ENCODE peak calls at places on chromosome 17, in five cellular contexts. V is aorta, P is substantia nigra, I is A549, S is esophagus squamous epithelium. R is an unnamed sample.

GRCh38 chr17:7803981-7804380 is 30.0 kb upstream of the KDM6B start:
- DNase-seq in V (no peak), P (no peak), I (no peak), S (no peak), R (peak; percentile 20)

GRCh38 chr17:38415250-38416194 is 12.7 kb upstream of the ARHGAP23 start:
- DNase-seq in V (no peak), P (no peak), I (peak; percentile 64), S (no peak), R (peak; percentile 89)

GRCh38 chr17:752002-752619 is at the start of gene GEMIN4:
- DNase-seq in V (peak; percentile 94), P (peak; percentile 82), I (peak; percentile 95), S (peak; percentile 49), R (peak; percentile 94)

GRCh38 chr17:49830605-49831004 is 17.3 kb downstream of the TAC4 start:
- DNase-seq in V (no peak), P (no peak), I (no peak), S (no peak), R (no peak)

GRCh38 chr17:71251276-71251675 is 869.5 kb upstream of the SOX9 start:
- DNase-seq in V (no peak), P (no peak), I (no peak), S (no peak), R (no peak)

GRCh38 chr17:74220966-74221814 is 7.8 kb downstream of the TTYH2 start:
- DNase-seq in V (no peak), P (no peak), I (no peak), S (no peak), R (no peak)

GRCh38 chr17:63934391-63935112 is 2.4 kb upstream of the CD79B start:
- DNase-seq in V (no peak), P (no peak), I (no peak), S (no peak), R (no peak)

GRCh38 chr17:3647769-3648540 is 11.4 kb downstream of the CTNS start:
- DNase-seq in V (no peak), P (peak; percentile 23), I (peak; percentile 80), S (no peak), R (peak; percentile 71)

GRCh38 chr17:869567-870530 is 87.7 kb downstream of the MRM3 start:
- DNase-seq in V (peak; percentile 60), P (no peak), I (peak; percentile 56), S (no peak), R (peak; percentile 77)

GRCh38 chr17:68204736-68205135 is 43.1 kb upstream of the AMZ2 start:
- DNase-seq in V (no peak), P (no peak), I (no peak), S (no peak), R (no peak)

GRCh38 chr17:2419526-2419925 is 18.7 kb upstream of the MNT start:
- DNase-seq in V (no peak), P (no peak), I (no peak), S (no peak), R (no peak)

GRCh38 chr17:41544497-41544896 is 16.4 kb upstream of the KRT19 start:
- DNase-seq in V (no peak), P (no peak), I (peak; percentile 74), S (no peak), R (no peak)

GRCh38 chr17:73342549-73343167 is 30.9 kb upstream of the CDC42EP4 start:
- DNase-seq in V (no peak), P (no peak), I (peak; percentile 65), S (no peak), R (no peak)

GRCh38 chr17:7213895-7214299 is 5.7 kb downstream of the DLG4 start:
- DNase-seq in V (peak; percentile 83), P (no peak), I (peak; percentile 96), S (no peak), R (peak; percentile 100)

GRCh38 chr17:4648741-4649140 is 7.3 kb upstream of the ALOX15 start:
- DNase-seq in V (no peak), P (no peak), I (no peak), S (no peak), R (no peak)

GRCh38 chr17:77602883-77603640 is 355.4 kb upstream of the TNRC6C start:
- DNase-seq in V (peak; percentile 45), P (no peak), I (no peak), S (no peak), R (no peak)

GRCh38 chr17:57675427-57675826 is 69.7 kb downstream of the CCDC182 start:
- DNase-seq in V (no peak), P (no peak), I (no peak), S (no peak), R (no peak)

GRCh38 chr17:53924530-53925455 is 102.1 kb downstream of the KIF2B start:
- DNase-seq in V (no peak), P (no peak), I (peak; percentile 1), S (no peak), R (peak; percentile 26)

GRCh38 chr17:66691644-66692500 is 143.0 kb upstream of the CACNG5 start:
- DNase-seq in V (no peak), P (no peak), I (peak; percentile 92), S (no peak), R (no peak)

GRCh38 chr17:66354472-66354871 is 52.1 kb downstream of the PRKCA start:
- DNase-seq in V (no peak), P (no peak), I (no peak), S (no peak), R (no peak)

GRCh38 chr17:8928347-8928746 is 37.2 kb downstream of the PIK3R5 start:
- DNase-seq in V (no peak), P (no peak), I (no peak), S (no peak), R (no peak)

GRCh38 chr17:46020998-46021397 is 21.9 kb downstream of the STH start:
- DNase-seq in V (no peak), P (no peak), I (no peak), S (no peak), R (no peak)

GRCh38 chr17:63881935-63882601 is at the start of gene GH2:
- DNase-seq in V (no peak), P (no peak), I (peak; percentile 65), S (no peak), R (peak; percentile 82)

GRCh38 chr17:35368086-35368824 is 5.2 kb downstream of the SLFN11 start:
- DNase-seq in V (peak; percentile 55), P (no peak), I (no peak), S (no peak), R (peak; percentile 16)

GRCh38 chr17:6120351-6120750 is 50.2 kb downstream of the WSCD1 start:
- DNase-seq in V (no peak), P (no peak), I (no peak), S (no peak), R (no peak)

GRCh38 chr17:70022175-70022574 is 52.9 kb upstream of the KCNJ16 start:
- DNase-seq in V (no peak), P (no peak), I (no peak), S (no peak), R (no peak)

GRCh38 chr17:55820675-55821074 is 69.8 kb downstream of the PCTP start:
- DNase-seq in V (no peak), P (no peak), I (no peak), S (no peak), R (no peak)

GRCh38 chr17:82863941-82864720 is 24.3 kb upstream of the ZNF750 start:
- DNase-seq in V (no peak), P (no peak), I (no peak), S (no peak), R (peak; percentile 33)

GRCh38 chr17:33725675-33726271 is 432.7 kb upstream of the ASIC2 start:
- DNase-seq in V (peak; percentile 48), P (no peak), I (peak; percentile 43), S (no peak), R (peak; percentile 69)

GRCh38 chr17:17737938-17738894 is 57.0 kb downstream of the RAI1 start:
- DNase-seq in V (no peak), P (no peak), I (peak; percentile 83), S (no peak), R (no peak)

GRCh38 chr17:74201250-74201649 is 2.2 kb upstream of the RPL38 start:
- DNase-seq in V (no peak), P (no peak), I (peak; percentile 42), S (no peak), R (no peak)

GRCh38 chr17:50817142-50817751 is 18.1 kb upstream of the WFIKKN2 start:
- DNase-seq in V (peak; percentile 63), P (peak; percentile 34), I (peak; percentile 43), S (no peak), R (peak; percentile 38)

GRCh38 chr17:17164676-17165075 is 41.5 kb downstream of the PLD6 start:
- DNase-seq in V (peak; percentile 34), P (no peak), I (no peak), S (no peak), R (no peak)

GRCh38 chr17:50638572-50638850 is 3.8 kb downstream of the ABCC3 start:
- DNase-seq in V (no peak), P (no peak), I (peak; percentile 97), S (no peak), R (peak; percentile 64)

GRCh38 chr17:77382356-77382911 is 241.7 kb downstream of the SEC14L1 start:
- DNase-seq in V (no peak), P (no peak), I (no peak), S (no peak), R (peak; percentile 36)

GRCh38 chr17:61449707-61450640 is 2.2 kb upstream of the TBX4 start:
- DNase-seq in V (no peak), P (no peak), I (no peak), S (no peak), R (no peak)

GRCh38 chr17:31008374-31009035 is 37.7 kb downstream of the RNF135 start:
- DNase-seq in V (peak; percentile 75), P (peak; percentile 65), I (no peak), S (no peak), R (peak; percentile 84)
- H3K27ac ChIP-seq in V (peak overlapping the region; percentile 87), P (peak overlapping the region; percentile 74), I (no peak overlapping the region), S (peak overlapping the region; percentile 72), R (no peak overlapping the region)

GRCh38 chr17:81534157-81535006 is 6.2 kb downstream of the FSCN2 start:
- DNase-seq in V (no peak), P (no peak), I (no peak), S (no peak), R (no peak)
- H3K27ac ChIP-seq in V (no peak overlapping the region), P (no peak overlapping the region), I (no peak overlapping the region), S (no peak overlapping the region), R (no peak overlapping the region)

GRCh38 chr17:80860703-80861359 is 130.8 kb upstream of the CHMP6 start:
- DNase-seq in V (no peak), P (no peak), I (no peak), S (no peak), R (no peak)

GRCh38 chr17:80859004-80859941 is 132.4 kb upstream of the CHMP6 start:
- DNase-seq in V (peak; percentile 81), P (peak; percentile 33), I (peak; percentile 37), S (no peak), R (peak; percentile 22)

GRCh38 chr17:80861360-80861861 is 130.2 kb upstream of the CHMP6 start:
- DNase-seq in V (no peak), P (no peak), I (no peak), S (no peak), R (no peak)

GRCh38 chr17:80861892-80862291 is 129.7 kb upstream of the CHMP6 start:
- DNase-seq in V (no peak), P (peak; percentile 32), I (peak; percentile 58), S (no peak), R (peak; percentile 44)

GRCh38 chr17:80860101-80860671 is 131.5 kb upstream of the CHMP6 start:
- DNase-seq in V (no peak), P (no peak), I (no peak), S (no peak), R (no peak)
- H3K27ac ChIP-seq in V (no peak overlapping the region), P (no peak overlapping the region), I (no peak overlapping the region), S (no peak overlapping the region), R (no peak overlapping the region)

GRCh38 chr17:48773245-48773644 is 43.8 kb downstream of the TTLL6 start:
- DNase-seq in V (no peak), P (no peak), I (no peak), S (no peak), R (no peak)
- H3K27ac ChIP-seq in V (no peak overlapping the region), P (no peak overlapping the region), I (no peak overlapping the region), S (no peak overlapping the region), R (no peak overlapping the region)

GRCh38 chr17:44007346-44008204 is 3.2 kb downstream of the NAGS start:
- DNase-seq in V (peak; percentile 71), P (no peak), I (no peak), S (no peak), R (peak; percentile 20)
- H3K27ac ChIP-seq in V (no peak overlapping the region), P (no peak overlapping the region), I (peak overlapping the region; percentile 67), S (peak overlapping the region; percentile 77), R (no peak overlapping the region)